ENCODE peak calls at places on chromosomes 13 and 19, in five cellular contexts. D is fibroblast of the aortic adventitia; X is stimulated activated CD4-positive, alpha-beta T cell treated with anti-CD3 and anti-CD28 coated beads, TNF-alpha, amount 100 ng/mL, for 48 hours; A is endodermal cell; I is A673. B is an unnamed sample.

GRCh38 chr13:112616586-112617381 is 28.8 kb upstream of the TUBGCP3 start:
- DNase-seq in D (peak; percentile 63), X (no peak), A (peak; percentile 78), I (peak; percentile 53), B (peak; percentile 55)

GRCh38 chr13:52847322-52847681 is 1.1 kb downstream of the PCDH8 start:
- DNase-seq in D (no peak), X (no peak), A (no peak), I (no peak), B (no peak)

GRCh38 chr13:94902722-94903407 is 190.5 kb upstream of the SOX21 start:
- DNase-seq in D (no peak), X (no peak), A (no peak), I (no peak), B (no peak)

GRCh38 chr13:101917475-101917810 is 465.0 kb downstream of the ITGBL1 start:
- DNase-seq in D (no peak), X (no peak), A (peak; percentile 61), I (peak; percentile 34), B (no peak)

GRCh38 chr13:41835871-41836270 is 125.0 kb downstream of the VWA8 start:
- DNase-seq in D (peak; percentile 79), X (no peak), A (no peak), I (peak; percentile 28), B (no peak)

GRCh38 chr13:39401091-39401647 is 201.8 kb downstream of the LHFPL6 start:
- DNase-seq in D (no peak), X (no peak), A (no peak), I (no peak), B (no peak)

GRCh38 chr19:51127755-51128154 is 3.0 kb downstream of the SIGLEC9 start:
- DNase-seq in D (peak; percentile 35), X (no peak), A (no peak), I (no peak), B (no peak)

GRCh38 chr13:98871727-98872126 is 106.1 kb downstream of the DOCK9 start:
- DNase-seq in D (no peak), X (no peak), A (no peak), I (no peak), B (no peak)

GRCh38 chr13:109668433-109669233 is 117.8 kb downstream of the IRS2 start:
- DNase-seq in D (no peak), X (no peak), A (peak; percentile 67), I (no peak), B (no peak)

GRCh38 chr13:27027086-27027667 is 144.4 kb downstream of the USP12 start:
- DNase-seq in D (no peak), X (no peak), A (no peak), I (no peak), B (no peak)

GRCh38 chr13:62551588-62551987 is 1135.9 kb upstream of the PCDH20 start:
- DNase-seq in D (no peak), X (no peak), A (no peak), I (no peak), B (no peak)

GRCh38 chr13:109666656-109667448 is 119.5 kb downstream of the IRS2 start:
- DNase-seq in D (no peak), X (no peak), A (no peak), I (peak; percentile 85), B (no peak)

GRCh38 chr13:94323746-94324408 is 155.6 kb downstream of the DCT start:
- DNase-seq in D (no peak), X (no peak), A (no peak), I (peak; percentile 58), B (no peak)

GRCh38 chr13:108215428-108215827 is at the start of gene LIG4:
- DNase-seq in D (peak; percentile 90), X (peak; percentile 76), A (peak; percentile 97), I (peak; percentile 97), B (peak; percentile 78)

GRCh38 chr13:106493569-106493968 is 41.9 kb downstream of the EFNB2 start:
- DNase-seq in D (no peak), X (no peak), A (no peak), I (no peak), B (no peak)

GRCh38 chr19:15464394-15465385 is at the start of gene RASAL3:
- DNase-seq in D (peak; percentile 43), X (peak; percentile 33), A (peak; percentile 59), I (no peak), B (no peak)

GRCh38 chr13:101916108-101916757 is 463.8 kb downstream of the ITGBL1 start:
- DNase-seq in D (no peak), X (no peak), A (peak; percentile 91), I (peak; percentile 61), B (no peak)

GRCh38 chr13:113660066-113660465 is 2.1 kb upstream of the ATP4B start:
- DNase-seq in D (no peak), X (no peak), A (no peak), I (no peak), B (no peak)

GRCh38 chr19:49983645-49984229 is 22.8 kb upstream of the SIGLEC11 start:
- DNase-seq in D (peak; percentile 54), X (peak; percentile 70), A (peak; percentile 90), I (peak; percentile 71), B (peak; percentile 26)

GRCh38 chr13:74114202-74114601 is 20.0 kb downstream of the KLF12 start:
- DNase-seq in D (peak; percentile 37), X (no peak), A (no peak), I (no peak), B (no peak)

GRCh38 chr13:26949701-26950345 is 189.2 kb upstream of the GPR12 start:
- DNase-seq in D (no peak), X (no peak), A (no peak), I (no peak), B (no peak)

GRCh38 chr13:48475230-48475629 is 57.6 kb downstream of the RCBTB2 start:
- DNase-seq in D (no peak), X (no peak), A (no peak), I (no peak), B (no peak)

GRCh38 chr19:14639536-14640277 is 34.9 kb downstream of the ADGRE3 start:
- DNase-seq in D (no peak), X (no peak), A (no peak), I (no peak), B (no peak)

GRCh38 chr13:21812192-21812626 is 141.3 kb downstream of the FGF9 start:
- DNase-seq in D (no peak), X (no peak), A (no peak), I (peak; percentile 44), B (no peak)

GRCh38 chr19:47601180-47601904 is 7.6 kb upstream of the BICRA start:
- DNase-seq in D (no peak), X (no peak), A (peak; percentile 56), I (no peak), B (no peak)

GRCh38 chr13:39956036-39956435 is 300.6 kb downstream of the COG6 start:
- DNase-seq in D (no peak), X (peak; percentile 27), A (no peak), I (no peak), B (no peak)

GRCh38 chr19:46718157-46718933 is 1.4 kb upstream of the PRKD2 start:
- DNase-seq in D (no peak), X (no peak), A (peak; percentile 60), I (no peak), B (no peak)

GRCh38 chr13:110298221-110298565 is 8.8 kb downstream of the COL4A1 start:
- DNase-seq in D (no peak), X (no peak), A (no peak), I (no peak), B (no peak)

GRCh38 chr13:85616275-85616674 is 182.9 kb downstream of the SLITRK6 start:
- DNase-seq in D (no peak), X (no peak), A (no peak), I (no peak), B (no peak)

GRCh38 chr19:49594157-49595005 is 3.4 kb downstream of the PRR12 start:
- DNase-seq in D (no peak), X (no peak), A (no peak), I (no peak), B (no peak)

GRCh38 chr13:46211521-46212351 is at the start of gene LRRC63:
- DNase-seq in D (peak; percentile 40), X (peak; percentile 69), A (peak; percentile 88), I (peak; percentile 95), B (no peak)

GRCh38 chr19:9934132-9934950 is 2.0 kb downstream of the OLFM2 start:
- DNase-seq in D (peak; percentile 62), X (peak; percentile 88), A (peak; percentile 97), I (peak; percentile 96), B (peak; percentile 66)

GRCh38 chr19:31266731-31267130 is 82.5 kb downstream of the TSHZ3 start:
- DNase-seq in D (no peak), X (no peak), A (no peak), I (no peak), B (no peak)

GRCh38 chr13:112838038-112838965 is 130.7 kb upstream of the MCF2L start:
- DNase-seq in D (no peak), X (no peak), A (peak; percentile 39), I (no peak), B (no peak)

GRCh38 chr19:30784850-30785459 is 412.8 kb downstream of the ZNF536 start:
- DNase-seq in D (peak; percentile 33), X (peak; percentile 41), A (peak; percentile 91), I (peak; percentile 79), B (no peak)

GRCh38 chr13:106475852-106476251 is 59.6 kb downstream of the EFNB2 start:
- DNase-seq in D (no peak), X (no peak), A (no peak), I (no peak), B (no peak)

GRCh38 chr13:43021926-43022670 is 1.3 kb upstream of the DNAJC15 start:
- DNase-seq in D (peak; percentile 77), X (no peak), A (no peak), I (peak; percentile 10), B (no peak)

B was measured in HCT116.